ENCODE peak calls at places on chromosome 4, in five cellular contexts. F, R, N, H and L are unnamed samples.
A peak's percentile ranks its signal among the peaks of the same experiment; 100 is the strongest.

GRCh38 chr4:105191621-105192210 is 45.0 kb downstream of the TET2 start:
- DNase-seq in F (no peak), R (no peak), H (no peak), N (no peak), L (no peak)

GRCh38 chr4:100289530-100289888 is 99.2 kb upstream of the DDIT4L start:
- DNase-seq in H (no peak), F (no peak), R (no peak), N (no peak), L (no peak)

GRCh38 chr4:24937176-24937575 is 24.3 kb upstream of the CCDC149 start:
- DNase-seq in F (no peak), H (no peak), N (no peak), R (no peak), L (no peak)

GRCh38 chr4:48017108-48017527 is 546 bp downstream of the NIPAL1 start:
- DNase-seq in N (peak; percentile 79), F (no peak), H (no peak), R (peak; percentile 57), L (peak; percentile 57)

GRCh38 chr4:6126971-6127745 is 73.2 kb downstream of the JAKMIP1 start:
- DNase-seq in H (no peak), R (no peak), F (no peak), N (no peak), L (no peak)

GRCh38 chr4:179145746-179146530 is 1703.7 kb upstream of the AGA start:
- DNase-seq in F (no peak), R (no peak), N (no peak), H (no peak), L (no peak)

GRCh38 chr4:102057122-102057521 is 266.6 kb downstream of the BANK1 start:
- DNase-seq in N (no peak), R (no peak), F (no peak), H (no peak), L (no peak)

GRCh38 chr4:4694296-4694772 is 152.5 kb upstream of the STX18 start:
- DNase-seq in H (no peak), N (peak; percentile 75), R (peak; percentile 24), F (no peak), L (peak; percentile 49)

GRCh38 chr4:20026456-20026855 is 225.2 kb upstream of the SLIT2 start:
- DNase-seq in N (no peak), R (no peak), F (no peak), H (peak; percentile 21), L (no peak)